ENCODE peak calls at places on chromosomes 16 and 17, in five cellular contexts. V is HCT116; X is HT-29; H is hypothalamus; F is effector CD4-positive, alpha-beta T cell. Z is an unnamed sample.

GRCh38 chr17:79570653-79571052 is 40.2 kb downstream of the RBFOX3 start:
- DNase-seq in V (no peak), X (no peak), H (no peak), F (no peak), Z (no peak)

GRCh38 chr17:51407576-51407975 is 147.2 kb downstream of the UTP18 start:
- DNase-seq in V (no peak), X (no peak), H (no peak), F (no peak), Z (no peak)

GRCh38 chr17:46769531-46770438 is 48.7 kb downstream of the WNT3 start:
- DNase-seq in V (no peak), X (no peak), H (no peak), F (no peak), Z (no peak)

GRCh38 chr17:49230636-49231562 is at the start of gene PHOSPHO1:
- DNase-seq in V (peak; percentile 80), X (peak; percentile 33), H (peak; percentile 60), F (peak; percentile 83), Z (peak; percentile 91)

GRCh38 chr16:28491080-28491969 is 549 bp downstream of the CLN3 start:
- DNase-seq in V (no peak), X (peak; percentile 37), H (no peak), F (no peak), Z (peak; percentile 52)

GRCh38 chr17:55577011-55577586 is 65.8 kb upstream of the SMIM36 start:
- DNase-seq in V (no peak), X (peak; percentile 73), H (no peak), F (no peak), Z (peak; percentile 12)

GRCh38 chr17:694239-694638 is 20.4 kb downstream of the VPS53 start:
- DNase-seq in V (no peak), X (no peak), H (no peak), F (no peak), Z (peak; percentile 49)

GRCh38 chr17:31389673-31390381 is 1.6 kb upstream of the RAB11FIP4 start:
- DNase-seq in V (no peak), X (no peak), H (no peak), F (no peak), Z (no peak)

GRCh38 chr17:3533752-3534151 is 23.9 kb downstream of the TRPV3 start:
- DNase-seq in V (no peak), X (no peak), H (no peak), F (no peak), Z (no peak)

GRCh38 chr17:66775262-66775661 is 59.7 kb upstream of the CACNG5 start:
- DNase-seq in V (no peak), X (no peak), H (no peak), F (no peak), Z (no peak)

GRCh38 chr16:76879420-76879819 is 311.6 kb upstream of the MON1B start:
- DNase-seq in V (no peak), X (no peak), H (no peak), F (no peak), Z (peak; percentile 10)

GRCh38 chr16:84103678-84104077 is 13.1 kb downstream of the MBTPS1 start:
- DNase-seq in V (no peak), X (no peak), H (no peak), F (no peak), Z (no peak)